ENCODE peak calls at places on chromosomes 3 and 15, in four cellular contexts. P is progenitor cell of endocrine pancreas; F is activated T-cell treated with anti-CD3 and anti-CD28 coated beads, Interleukin-2, amount 50 U/mL, for 4 hours; C is dorsolateral prefrontal cortex. J is an unnamed sample.

GRCh38 chr3:20573175-20573574 is 387.2 kb upstream of the SGO1 start:
- DNase-seq in P (no peak), F (no peak), C (no peak), J (no peak)

GRCh38 chr15:23912191-23912590 is 225.1 kb upstream of the NDN start:
- DNase-seq in P (peak), F (no peak), C (no peak), J (no peak)

GRCh38 chr3:38454179-38454883 is 641 bp downstream of the ACVR2B start:
- DNase-seq in P (peak), F (no peak), C (peak), J (no peak)

GRCh38 chr15:66833372-66833771 is 131.3 kb downstream of the SMAD6 start:
- DNase-seq in P (no peak), F (no peak), C (no peak), J (no peak)

GRCh38 chr3:45826908-45827307 is 15.0 kb downstream of the LZTFL1 start:
- DNase-seq in P (no peak), F (no peak), C (no peak), J (no peak)

GRCh38 chr15:101051291-101052030 is 132.3 kb downstream of the LRRK1 start:
- DNase-seq in P (no peak), F (no peak), C (peak), J (no peak)

GRCh38 chr15:90340345-90340744 is 11.7 kb upstream of the ZNF774 start:
- DNase-seq in P (no peak), F (no peak), C (no peak), J (no peak)

GRCh38 chr15:73921257-73921890 is 4.9 kb upstream of the LOXL1 start:
- DNase-seq in P (no peak), F (no peak), C (no peak), J (no peak)